ENCODE peak calls at places on chromosomes 2 and 18, in nine cellular contexts. X is GM12864; K is spleen; P is HT-29; G is DMS53; C is NCI-H524 treated with DMSO at 0.1 percent for 48 hours; R is CD4-positive, alpha-beta memory T cell; I is activated T-cell treated with anti-CD3 and anti-CD28 coated beads, Interleukin-2, amount 50 U/mL, for 4 hours; F is GM23248. E is an unnamed sample.

GRCh38 chr2:179263460-179264237 is 983 bp downstream of the SESTD1 start:
- DNase-seq in F (peak), G (peak), X (no peak), I (no peak), R (no peak), P (peak), K (peak), C (no peak), E (no peak)

GRCh38 chr2:46521215-46521683 is 41.9 kb downstream of the TMEM247 start:
- DNase-seq in K (no peak), X (no peak), P (no peak), R (no peak), G (no peak), I (no peak), F (peak), C (peak), E (no peak)

GRCh38 chr2:155310589-155310988 is 612.1 kb downstream of the KCNJ3 start:
- DNase-seq in K (no peak), C (no peak), G (peak), X (no peak), F (peak), R (no peak), I (no peak), P (peak), E (no peak)

GRCh38 chr2:46989491-46990230 is 74.1 kb upstream of the MCFD2 start:
- DNase-seq in F (no peak), K (no peak), G (no peak), R (no peak), C (no peak), I (no peak), P (no peak), X (no peak), E (no peak)

GRCh38 chr2:26720322-26721166 is 28.0 kb downstream of the KCNK3 start:
- DNase-seq in I (no peak), K (no peak), P (peak), G (peak), C (no peak), R (no peak), F (peak), X (no peak), E (no peak)

GRCh38 chr2:65360441-65360840 is 72.0 kb downstream of the SPRED2 start:
- DNase-seq in X (no peak), R (no peak), C (no peak), I (no peak), G (no peak), F (no peak), K (no peak), P (no peak), E (no peak)

GRCh38 chr2:36678856-36679255 is 17.7 kb upstream of the VIT start:
- DNase-seq in G (no peak), R (no peak), F (no peak), C (no peak), K (no peak), I (no peak), P (no peak), X (no peak), E (no peak)

GRCh38 chr18:55900380-55900779 is 312.4 kb upstream of the TCF4 start:
- DNase-seq in X (no peak), G (no peak), F (peak), K (no peak), C (no peak), I (no peak), P (no peak), R (no peak), E (no peak)

GRCh38 chr2:218290316-218291261 is 1.7 kb downstream of the TMBIM1 start:
- DNase-seq in C (no peak), I (peak), X (peak), P (peak), F (peak), G (no peak), R (peak), K (peak), E (peak)

GRCh38 chr2:223549215-223549614 is 52.9 kb downstream of the SCG2 start:
- DNase-seq in F (peak), R (no peak), K (no peak), P (peak), G (no peak), X (no peak), C (no peak), I (no peak), E (no peak)

GRCh38 chr2:237227190-237227988 is 141.7 kb downstream of the COPS8 start:
- DNase-seq in G (no peak), F (peak), I (no peak), P (no peak), X (no peak), C (no peak), R (no peak), K (no peak), E (no peak)

GRCh38 chr18:3151379-3152264 is 68.1 kb downstream of the MYOM1 start:
- DNase-seq in C (no peak), I (no peak), X (no peak), G (peak), K (no peak), R (peak), F (peak), P (peak), E (no peak)

GRCh38 chr2:192030289-192030688 is 164.4 kb downstream of the TMEFF2 start:
- DNase-seq in I (no peak), P (no peak), G (no peak), X (no peak), C (no peak), R (no peak), K (no peak), F (peak), E (no peak)

GRCh38 chr2:71813315-71813714 is 334.3 kb downstream of the CYP26B1 start:
- DNase-seq in C (no peak), I (no peak), K (no peak), X (no peak), P (no peak), F (no peak), R (no peak), G (no peak), E (no peak)

GRCh38 chr2:65045651-65046050 is 10.6 kb upstream of the CEP68 start:
- DNase-seq in F (no peak), X (no peak), G (no peak), R (no peak), I (no peak), P (no peak), K (no peak), C (no peak), E (no peak)